ENCODE peak calls at places on chromosomes 3 and 15, in eight cellular contexts. One of them, this sample, is unnamed.

GRCh38 chr15:32959077-32959476 is 235.4 kb downstream of the FMN1 start:
- DNase-seq in AG04450: peak; percentile 70
- DNase-seq in pancreas: no peak
- DNase-seq in Panc1: no peak
- DNase-seq in mammary epithelial cell: no peak
- DNase-seq in dorsolateral prefrontal cortex: no peak
- DNase-seq in HepG2: no peak
- DNase-seq in A549: no peak
- DNase-seq in this sample: peak; percentile 94

GRCh38 chr15:87619161-87619960 is 637.2 kb downstream of the NTRK3 start:
- DNase-seq in Panc1: no peak
- DNase-seq in A549: peak; percentile 44
- DNase-seq in AG04450: peak; percentile 26
- DNase-seq in dorsolateral prefrontal cortex: no peak
- DNase-seq in mammary epithelial cell: peak; percentile 60
- DNase-seq in pancreas: no peak
- DNase-seq in HepG2: no peak
- DNase-seq in this sample: peak; percentile 100

GRCh38 chr3:55452886-55453285 is 34.2 kb downstream of the WNT5A start:
- DNase-seq in HepG2: no peak
- DNase-seq in mammary epithelial cell: no peak
- DNase-seq in A549: no peak
- DNase-seq in AG04450: no peak
- DNase-seq in dorsolateral prefrontal cortex: no peak
- DNase-seq in pancreas: no peak
- DNase-seq in Panc1: no peak
- DNase-seq in this sample: no peak

GRCh38 chr15:93037341-93038063 is 51.5 kb downstream of the RGMA start:
- DNase-seq in AG04450: no peak
- DNase-seq in dorsolateral prefrontal cortex: peak; percentile 58
- DNase-seq in A549: no peak
- DNase-seq in HepG2: no peak
- DNase-seq in mammary epithelial cell: peak; percentile 56
- DNase-seq in Panc1: no peak
- DNase-seq in pancreas: peak; percentile 57
- DNase-seq in this sample: peak; percentile 68

GRCh38 chr3:32703491-32703968 is 18.5 kb downstream of the CNOT10 start:
- DNase-seq in Panc1: no peak
- DNase-seq in mammary epithelial cell: no peak
- DNase-seq in dorsolateral prefrontal cortex: no peak
- DNase-seq in AG04450: no peak
- DNase-seq in A549: peak; percentile 13
- DNase-seq in HepG2: peak; percentile 80
- DNase-seq in pancreas: no peak
- DNase-seq in this sample: peak; percentile 50

GRCh38 chr3:153614131-153614530 is 452.1 kb downstream of the RAP2B start:
- DNase-seq in HepG2: no peak
- DNase-seq in Panc1: no peak
- DNase-seq in A549: no peak
- DNase-seq in mammary epithelial cell: no peak
- DNase-seq in AG04450: no peak
- DNase-seq in dorsolateral prefrontal cortex: no peak
- DNase-seq in pancreas: no peak
- DNase-seq in this sample: no peak

GRCh38 chr15:88018865-88019626 is 237.5 kb downstream of the NTRK3 start:
- DNase-seq in mammary epithelial cell: peak; percentile 59
- DNase-seq in dorsolateral prefrontal cortex: no peak
- DNase-seq in HepG2: no peak
- DNase-seq in pancreas: no peak
- DNase-seq in Panc1: no peak
- DNase-seq in A549: no peak
- DNase-seq in AG04450: no peak
- DNase-seq in this sample: peak; percentile 85

GRCh38 chr3:176953106-176954080 is 243.9 kb downstream of the TBL1XR1 start:
- DNase-seq in mammary epithelial cell: no peak
- DNase-seq in A549: no peak
- DNase-seq in AG04450: peak; percentile 49
- DNase-seq in Panc1: no peak
- DNase-seq in HepG2: no peak
- DNase-seq in pancreas: no peak
- DNase-seq in dorsolateral prefrontal cortex: no peak
- DNase-seq in this sample: peak; percentile 75

GRCh38 chr15:67746450-67746849 is 78.9 kb upstream of the SKOR1 start:
- DNase-seq in A549: no peak
- DNase-seq in mammary epithelial cell: peak; percentile 75
- DNase-seq in pancreas: no peak
- DNase-seq in HepG2: no peak
- DNase-seq in AG04450: no peak
- DNase-seq in dorsolateral prefrontal cortex: no peak
- DNase-seq in Panc1: no peak
- DNase-seq in this sample: no peak

GRCh38 chr3:158771018-158771350 is 30.9 kb upstream of the MFSD1 start:
- DNase-seq in HepG2: no peak
- DNase-seq in A549: no peak
- DNase-seq in Panc1: no peak
- DNase-seq in pancreas: no peak
- DNase-seq in dorsolateral prefrontal cortex: no peak
- DNase-seq in AG04450: no peak
- DNase-seq in mammary epithelial cell: no peak
- DNase-seq in this sample: no peak

GRCh38 chr3:99396651-99397050 is 241.7 kb upstream of the COL8A1 start:
- DNase-seq in mammary epithelial cell: no peak
- DNase-seq in AG04450: no peak
- DNase-seq in A549: no peak
- DNase-seq in Panc1: no peak
- DNase-seq in dorsolateral prefrontal cortex: no peak
- DNase-seq in pancreas: no peak
- DNase-seq in HepG2: no peak
- DNase-seq in this sample: peak; percentile 51

GRCh38 chr3:32278714-32279113 is 40.2 kb downstream of the CMTM8 start:
- DNase-seq in AG04450: no peak
- DNase-seq in A549: no peak
- DNase-seq in mammary epithelial cell: peak; percentile 71
- DNase-seq in pancreas: no peak
- DNase-seq in dorsolateral prefrontal cortex: no peak
- DNase-seq in HepG2: no peak
- DNase-seq in Panc1: no peak
- DNase-seq in this sample: peak; percentile 40

GRCh38 chr15:90015749-90016148 is 14.6 kb downstream of the ZNF710 start:
- DNase-seq in dorsolateral prefrontal cortex: no peak
- DNase-seq in Panc1: no peak
- DNase-seq in pancreas: no peak
- DNase-seq in A549: peak; percentile 49
- DNase-seq in mammary epithelial cell: peak; percentile 19
- DNase-seq in AG04450: no peak
- DNase-seq in HepG2: no peak
- DNase-seq in this sample: no peak

GRCh38 chr3:38627956-38628355 is 21.5 kb downstream of the SCN5A start:
- DNase-seq in Panc1: no peak
- DNase-seq in pancreas: no peak
- DNase-seq in dorsolateral prefrontal cortex: no peak
- DNase-seq in AG04450: no peak
- DNase-seq in mammary epithelial cell: no peak
- DNase-seq in A549: peak; percentile 17
- DNase-seq in HepG2: peak; percentile 20
- DNase-seq in this sample: no peak

GRCh38 chr3:67648229-67648628 is 6.2 kb downstream of the SUCLG2 start:
- DNase-seq in AG04450: no peak
- DNase-seq in dorsolateral prefrontal cortex: no peak
- DNase-seq in A549: peak; percentile 29
- DNase-seq in HepG2: peak; percentile 36
- DNase-seq in mammary epithelial cell: no peak
- DNase-seq in Panc1: no peak
- DNase-seq in pancreas: no peak
- DNase-seq in this sample: no peak

GRCh38 chr15:70748281-70748747 is 15.0 kb downstream of the UACA start:
- DNase-seq in Panc1: no peak
- DNase-seq in HepG2: no peak
- DNase-seq in pancreas: no peak
- DNase-seq in A549: no peak
- DNase-seq in mammary epithelial cell: no peak
- DNase-seq in AG04450: no peak
- DNase-seq in dorsolateral prefrontal cortex: no peak
- DNase-seq in this sample: peak; percentile 50

DNA sequence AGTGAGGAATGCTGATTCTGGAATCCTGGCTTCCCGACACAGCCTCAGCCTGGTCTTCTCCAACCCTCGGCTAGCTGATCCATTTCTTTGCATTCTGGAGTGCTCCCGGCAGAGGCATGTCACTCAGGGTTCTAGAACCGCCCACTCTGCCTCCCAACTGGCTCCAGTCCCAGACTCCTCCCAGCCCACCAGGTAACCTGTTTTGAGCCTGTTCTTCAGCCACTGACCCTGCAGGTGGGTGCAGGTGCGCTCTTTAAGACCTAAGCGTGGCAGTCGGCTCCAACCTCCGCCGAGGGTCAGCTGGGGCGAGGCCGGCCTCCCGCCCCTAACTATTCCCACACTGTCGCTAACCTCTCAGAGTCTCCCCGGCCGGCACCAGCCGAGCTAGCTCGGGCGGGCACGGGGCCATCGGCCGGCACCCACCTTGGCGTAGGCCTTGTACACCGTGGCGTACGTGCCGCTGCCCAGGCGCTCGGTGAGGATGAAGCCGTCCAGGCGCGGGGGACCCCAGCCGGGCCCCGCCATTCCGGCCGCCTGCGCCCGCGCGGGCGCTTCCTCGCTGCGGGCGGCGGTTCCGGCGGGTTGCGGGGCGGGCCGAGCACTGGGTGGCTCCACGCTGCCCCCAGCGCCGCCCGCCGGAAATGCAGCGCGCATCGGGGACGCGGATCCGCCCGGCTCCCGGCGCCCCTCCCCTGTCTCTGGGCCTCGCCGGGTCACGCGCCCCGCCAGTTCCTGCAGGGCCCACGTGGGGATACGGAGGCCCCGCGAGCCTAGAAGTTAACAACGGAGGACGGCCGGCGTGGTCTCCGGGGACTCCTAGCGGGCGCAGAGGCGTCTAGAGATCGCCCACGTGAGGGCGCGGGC is at the start of gene ULK3:
- DNase-seq in dorsolateral prefrontal cortex: peak; percentile 91
- DNase-seq in pancreas: peak; percentile 96
- DNase-seq in Panc1: no peak
- DNase-seq in mammary epithelial cell: peak; percentile 82
- DNase-seq in AG04450: peak; percentile 47
- DNase-seq in HepG2: peak; percentile 70
- DNase-seq in A549: peak; percentile 90
- DNase-seq in this sample: peak; percentile 76
- TF ChIP-seq CTCF in dorsolateral prefrontal cortex: peak; percentile 67
- TF ChIP-seq CTCF in pancreas: peak; percentile 84
- TF ChIP-seq CTCF in Panc1: peak; percentile 96
- TF ChIP-seq CTCF in mammary epithelial cell: peak; percentile 39
- TF ChIP-seq CTCF in AG04450: peak; percentile 48
- TF ChIP-seq CTCF in HepG2: peak; percentile 74
- TF ChIP-seq CTCF in A549: peak; percentile 78
- TF ChIP-seq CTCF in this sample: peak; percentile 54

DNA sequence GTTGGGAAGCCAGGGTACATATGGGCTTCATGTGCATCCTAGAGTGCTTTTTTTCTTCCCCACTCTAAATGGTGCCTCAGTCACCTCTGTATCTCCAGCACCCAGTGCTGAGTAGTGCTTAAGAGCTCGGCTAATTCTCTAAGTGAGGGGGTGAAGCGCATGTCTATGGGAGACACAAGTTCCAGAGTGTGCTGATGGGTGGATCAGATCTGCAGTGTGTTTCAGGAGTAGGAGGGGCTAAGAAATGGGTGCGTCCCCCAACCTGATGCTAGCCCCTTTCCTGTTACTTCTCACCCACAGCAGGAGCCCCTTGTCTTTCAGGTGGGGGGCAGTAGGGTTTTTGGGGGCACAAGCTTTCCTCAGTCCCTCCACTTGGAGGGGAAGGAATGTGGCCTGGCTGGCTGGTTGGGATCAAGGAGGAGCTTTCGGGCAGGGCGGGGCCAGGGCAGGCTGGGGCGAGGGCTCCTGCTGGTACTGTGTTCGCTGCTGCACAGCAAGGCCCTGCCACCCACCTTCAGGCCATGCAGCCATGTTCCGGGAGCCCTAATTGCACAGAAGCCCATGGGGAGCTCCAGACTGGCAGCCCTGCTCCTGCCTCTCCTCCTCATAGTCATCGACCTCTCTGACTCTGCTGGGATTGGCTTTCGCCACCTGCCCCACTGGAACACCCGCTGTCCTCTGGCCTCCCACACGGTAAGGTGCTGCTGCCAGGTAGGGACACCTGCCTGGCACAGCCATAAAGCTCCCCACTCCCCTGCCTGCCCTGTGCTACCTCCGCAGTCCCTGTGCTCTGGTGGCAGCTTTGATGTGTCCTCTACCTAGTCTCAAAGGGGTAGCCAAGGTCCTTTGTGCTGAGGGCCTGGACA is at the start of gene IL17RE:
- DNase-seq in HepG2: peak; percentile 41
- DNase-seq in mammary epithelial cell: no peak
- DNase-seq in Panc1: no peak
- DNase-seq in pancreas: peak; percentile 81
- DNase-seq in A549: no peak
- DNase-seq in dorsolateral prefrontal cortex: no peak
- DNase-seq in AG04450: no peak
- DNase-seq in this sample: no peak
- H3K4me3 ChIP-seq in HepG2: peak within 1 kb of the TSS; percentile 76
- H3K4me3 ChIP-seq in mammary epithelial cell: peak within 1 kb of the TSS; percentile 36
- H3K4me3 ChIP-seq in Panc1: no peak within 1 kb of the TSS
- H3K4me3 ChIP-seq in pancreas: peak within 1 kb of the TSS; percentile 37
- H3K4me3 ChIP-seq in A549: no peak within 1 kb of the TSS
- H3K4me3 ChIP-seq in dorsolateral prefrontal cortex: no peak within 1 kb of the TSS
- H3K4me3 ChIP-seq in AG04450: peak within 1 kb of the TSS; percentile 23
- H3K4me3 ChIP-seq in this sample: no peak within 1 kb of the TSS

GRCh38 chr3:143192193-143192592 is 72.6 kb downstream of the CHST2 start:
- DNase-seq in dorsolateral prefrontal cortex: no peak
- DNase-seq in A549: no peak
- DNase-seq in AG04450: no peak
- DNase-seq in mammary epithelial cell: no peak
- DNase-seq in HepG2: no peak
- DNase-seq in Panc1: no peak
- DNase-seq in pancreas: no peak
- DNase-seq in this sample: no peak
- TF ChIP-seq CTCF in dorsolateral prefrontal cortex: no peak
- TF ChIP-seq CTCF in A549: no peak
- TF ChIP-seq CTCF in AG04450: no peak
- TF ChIP-seq CTCF in mammary epithelial cell: no peak
- TF ChIP-seq CTCF in HepG2: no peak
- TF ChIP-seq CTCF in Panc1: no peak
- TF ChIP-seq CTCF in pancreas: no peak
- TF ChIP-seq CTCF in this sample: no peak

DNA sequence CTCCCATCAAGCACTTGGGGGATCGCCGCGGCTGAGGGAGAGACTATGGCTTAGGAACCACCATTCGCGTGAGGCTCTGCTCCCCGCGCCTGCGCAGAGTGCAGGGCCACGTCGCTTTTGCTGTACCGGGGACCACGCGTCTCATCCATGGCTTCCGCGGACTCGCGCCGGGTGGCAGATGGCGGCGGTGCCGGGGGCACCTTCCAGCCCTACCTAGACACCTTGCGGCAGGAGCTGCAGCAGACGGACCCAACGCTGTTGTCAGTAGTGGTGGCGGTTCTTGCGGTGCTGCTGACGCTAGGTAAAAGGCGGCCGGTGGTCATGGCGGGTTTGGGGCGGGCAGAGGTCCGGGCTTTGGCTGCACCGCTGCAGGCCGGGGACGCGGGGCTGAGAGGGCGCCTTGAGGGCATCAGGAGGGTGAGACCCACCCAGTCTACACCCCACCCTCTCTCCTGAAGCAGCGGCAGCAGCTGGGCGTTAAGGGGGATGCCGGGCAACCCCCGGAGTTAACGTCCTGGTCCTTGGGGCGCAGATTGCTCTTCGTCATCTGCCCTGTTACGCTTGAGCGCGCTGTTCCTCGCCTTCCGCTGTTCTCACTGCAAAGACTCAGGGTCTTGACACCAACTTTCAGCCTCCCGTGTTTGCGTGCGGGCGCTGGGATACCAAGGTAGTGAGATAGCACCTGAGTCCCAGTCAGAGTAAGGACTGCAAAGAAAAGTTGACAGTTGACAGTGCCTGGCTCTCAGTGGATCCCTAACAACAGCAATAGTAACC is at the start of gene SRPRB:
- DNase-seq in mammary epithelial cell: peak; percentile 94
- DNase-seq in A549: peak; percentile 91
- DNase-seq in pancreas: peak; percentile 98
- DNase-seq in Panc1: peak; percentile 82
- DNase-seq in dorsolateral prefrontal cortex: peak; percentile 96
- DNase-seq in AG04450: peak; percentile 77
- DNase-seq in HepG2: peak; percentile 87
- DNase-seq in this sample: peak; percentile 92
- H3K4me3 ChIP-seq in mammary epithelial cell: peak within 1 kb of the TSS; percentile 68
- H3K4me3 ChIP-seq in A549: peak within 1 kb of the TSS; percentile 80
- H3K4me3 ChIP-seq in pancreas: peak within 1 kb of the TSS; percentile 83
- H3K4me3 ChIP-seq in Panc1: peak within 1 kb of the TSS; percentile 82
- H3K4me3 ChIP-seq in dorsolateral prefrontal cortex: peak within 1 kb of the TSS; percentile 90
- H3K4me3 ChIP-seq in AG04450: peak within 1 kb of the TSS; percentile 96
- H3K4me3 ChIP-seq in HepG2: peak within 1 kb of the TSS; percentile 77
- H3K4me3 ChIP-seq in this sample: peak within 1 kb of the TSS; percentile 96